ENCODE peak calls at places on chromosomes 1 and 21, in five cellular contexts. K is CD8-positive, alpha-beta T cell; E is Kasumi-1; A is T follicular helper cell; B is astrocyte of the cerebellum. C is an unnamed sample.

GRCh38 chr1:109083923-109084322 is 6.6 kb upstream of the TMEM167B start:
- DNase-seq in K (no peak), E (no peak), A (no peak), B (peak), C (no peak)

GRCh38 chr1:244730153-244730933 is 77.4 kb downstream of the DESI2 start:
- DNase-seq in K (no peak), E (no peak), A (peak), B (no peak), C (no peak)

GRCh38 chr1:51956528-51957509 is 33.7 kb downstream of the RAB3B start:
- DNase-seq in K (no peak), E (peak), A (no peak), B (no peak), C (no peak)

GRCh38 chr21:33522297-33522696 is 19.6 kb downstream of the GART start:
- DNase-seq in K (no peak), E (no peak), A (no peak), B (no peak), C (no peak)

GRCh38 chr1:110285316-110285715 is 53.9 kb upstream of the RBM15 start:
- DNase-seq in K (no peak), E (no peak), A (no peak), B (no peak), C (no peak)

GRCh38 chr21:43193651-43194302 is 25.0 kb downstream of the CRYAA start:
- DNase-seq in K (no peak), E (no peak), A (no peak), B (peak), C (no peak)

GRCh38 chr1:233777571-233777970 is 126.9 kb upstream of the SLC35F3 start:
- DNase-seq in K (no peak), E (no peak), A (no peak), B (no peak), C (no peak)

GRCh38 chr1:58456470-58456869 is 90.1 kb downstream of the OMA1 start:
- DNase-seq in K (no peak), E (no peak), A (no peak), B (no peak), C (no peak)

GRCh38 chr1:151059342-151060240 is at the start of gene CDC42SE1:
- DNase-seq in K (peak), E (peak), A (peak), B (peak), C (peak)

GRCh38 chr1:44262414-44262813 is 49.1 kb downstream of the DMAP1 start:
- DNase-seq in K (no peak), E (no peak), A (no peak), B (no peak), C (no peak)

GRCh38 chr1:109789771-109790170 is 26.0 kb upstream of the EPS8L3 start:
- DNase-seq in K (no peak), E (no peak), A (no peak), B (no peak), C (no peak)

GRCh38 chr1:189787201-189787600 is 690.5 kb downstream of the BRINP3 start:
- DNase-seq in K (no peak), E (no peak), A (no peak), B (peak), C (no peak)

GRCh38 chr1:27445177-27445936 is 44.6 kb downstream of the WASF2 start:
- DNase-seq in K (no peak), E (no peak), A (no peak), B (no peak), C (no peak)